ENCODE peak calls at places on chromosomes 2 and 18, in five cellular contexts. E, V, I, B and Z are unnamed samples. For H3K9me3, the result is how much of the 10 kb centered on the place peaks cover.

GRCh38 chr2:31008571-31009114 is 129.6 kb downstream of the GALNT14 start:
- DNase-seq in E (no peak), V (no peak), I (no peak), B (no peak), Z (no peak)

GRCh38 chr2:218465987-218466633 is 47.2 kb downstream of the VIL1 start:
- DNase-seq in E (peak), V (no peak), I (peak), B (peak), Z (no peak)

GRCh38 chr2:129233751-129234406 is 745.6 kb upstream of the RAB6C start:
- DNase-seq in E (peak), V (no peak), I (no peak), B (peak), Z (peak)

GRCh38 chr2:85706063-85706462 is 11.9 kb downstream of the GNLY start:
- DNase-seq in E (no peak), V (no peak), I (no peak), B (no peak), Z (no peak)

GRCh38 chr2:121532347-121532766 is 1.7 kb downstream of the RNU4ATAC start:
- DNase-seq in E (peak), V (no peak), I (no peak), B (peak), Z (no peak)

GRCh38 chr18:48975817-48976649 is 25.3 kb upstream of the SMAD7 start:
- DNase-seq in E (peak), V (peak), I (no peak), B (peak), Z (peak)

GRCh38 chr2:166916987-166917386 is 28.7 kb downstream of the XIRP2 start:
- DNase-seq in E (no peak), V (no peak), I (no peak), B (no peak), Z (no peak)

GRCh38 chr2:41903746-41904145 is 144.1 kb upstream of the PKDCC start:
- DNase-seq in E (no peak), V (no peak), I (no peak), B (peak), Z (no peak)

GRCh38 chr2:186695081-186695756 is 1.4 kb downstream of the FAM171B start:
- DNase-seq in E (peak), V (no peak), I (no peak), B (peak), Z (no peak)

GRCh38 chr2:38076250-38076709 is 329 bp upstream of the CYP1B1 start:
- DNase-seq in E (peak), V (peak), I (no peak), B (peak), Z (peak)

GRCh38 chr18:73842795-73843394 is 304.7 kb downstream of the FBXO15 start:
- DNase-seq in E (peak), V (peak), I (peak), B (peak), Z (no peak)

DNA sequence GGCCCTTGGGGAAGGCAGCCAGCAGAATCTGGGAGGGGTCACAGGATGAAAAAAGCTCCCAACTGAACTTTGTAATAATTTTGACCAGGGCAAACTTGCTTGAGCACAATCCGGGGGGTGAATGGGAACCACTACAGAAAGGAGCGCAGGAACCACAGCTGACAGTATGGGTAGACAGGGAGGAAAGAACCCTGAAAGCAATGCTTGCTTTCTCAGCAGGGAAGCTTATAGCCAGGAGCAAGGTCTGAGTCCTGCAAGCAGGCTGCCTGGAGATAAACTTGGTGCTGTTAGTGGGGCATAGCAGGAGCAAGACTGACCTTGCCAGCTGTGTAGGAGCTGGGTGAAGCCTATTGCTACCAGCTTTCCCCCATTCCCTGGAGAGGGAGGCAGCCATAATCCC is 195.2 kb downstream of the MTCL1 start:
- DNase-seq in E (no peak), V (no peak), I (no peak), B (no peak), Z (no peak)
- H3K9me3 ChIP-seq in E (under half), V (under half), I (under half), B (under half), Z (under half)

GRCh38 chr2:69615969-69616368 is 27.6 kb downstream of the AAK1 start:
- DNase-seq in E (no peak), V (no peak), I (no peak), B (no peak), Z (no peak)
- H3K9me3 ChIP-seq in E (under half), V (under half), I (under half), B (under half), Z (under half)

GRCh38 chr18:14936313-14936712 is 188.3 kb downstream of the ANKRD30B start:
- DNase-seq in E (no peak), V (no peak), I (no peak), B (no peak), Z (no peak)
- H3K9me3 ChIP-seq in E (under half), V (under half), I (under half), B (under half), Z (under half)

DNA sequence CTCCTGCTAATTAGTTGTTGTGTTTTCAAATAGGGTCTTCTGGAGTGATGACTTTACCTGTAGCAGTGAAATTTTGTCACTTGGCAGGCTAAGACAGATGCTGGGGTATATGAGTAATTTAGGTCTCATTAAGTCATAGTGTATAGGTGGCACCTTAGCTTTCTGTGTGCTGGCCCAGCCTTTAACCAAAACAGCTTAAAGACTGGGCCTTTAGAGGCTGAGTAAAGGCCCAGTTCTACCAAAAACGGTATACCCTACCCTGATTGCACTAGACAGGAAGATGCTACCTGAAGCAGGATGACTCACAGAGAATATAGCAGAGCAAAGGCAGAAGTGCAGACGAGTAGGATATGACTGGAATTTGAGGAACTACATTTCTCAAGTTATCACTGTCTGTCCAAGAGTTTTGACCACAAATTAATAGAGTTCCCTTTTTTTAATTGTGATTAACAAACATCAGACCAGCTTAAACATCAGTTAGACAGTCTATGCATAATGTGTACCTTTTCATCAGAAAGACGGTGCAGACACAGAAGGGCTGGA is 337.9 kb upstream of the SALL3 start:
- DNase-seq in E (no peak), V (no peak), I (no peak), B (no peak), Z (no peak)
- H3K9me3 ChIP-seq in E (under half), V (under half), I (under half), B (under half), Z (under half)

GRCh38 chr18:23273443-23273966 is 138.2 kb downstream of the CABLES1 start:
- DNase-seq in E (no peak), V (no peak), I (no peak), B (no peak), Z (no peak)

GRCh38 chr18:23270999-23271680 is 135.9 kb downstream of the CABLES1 start:
- DNase-seq in E (peak), V (no peak), I (no peak), B (peak), Z (no peak)

GRCh38 chr18:23269931-23270330 is 134.6 kb downstream of the CABLES1 start:
- DNase-seq in E (no peak), V (no peak), I (no peak), B (no peak), Z (no peak)

GRCh38 chr18:23274638-23275482 is 139.6 kb downstream of the CABLES1 start:
- DNase-seq in E (no peak), V (no peak), I (no peak), B (no peak), Z (no peak)

DNA sequence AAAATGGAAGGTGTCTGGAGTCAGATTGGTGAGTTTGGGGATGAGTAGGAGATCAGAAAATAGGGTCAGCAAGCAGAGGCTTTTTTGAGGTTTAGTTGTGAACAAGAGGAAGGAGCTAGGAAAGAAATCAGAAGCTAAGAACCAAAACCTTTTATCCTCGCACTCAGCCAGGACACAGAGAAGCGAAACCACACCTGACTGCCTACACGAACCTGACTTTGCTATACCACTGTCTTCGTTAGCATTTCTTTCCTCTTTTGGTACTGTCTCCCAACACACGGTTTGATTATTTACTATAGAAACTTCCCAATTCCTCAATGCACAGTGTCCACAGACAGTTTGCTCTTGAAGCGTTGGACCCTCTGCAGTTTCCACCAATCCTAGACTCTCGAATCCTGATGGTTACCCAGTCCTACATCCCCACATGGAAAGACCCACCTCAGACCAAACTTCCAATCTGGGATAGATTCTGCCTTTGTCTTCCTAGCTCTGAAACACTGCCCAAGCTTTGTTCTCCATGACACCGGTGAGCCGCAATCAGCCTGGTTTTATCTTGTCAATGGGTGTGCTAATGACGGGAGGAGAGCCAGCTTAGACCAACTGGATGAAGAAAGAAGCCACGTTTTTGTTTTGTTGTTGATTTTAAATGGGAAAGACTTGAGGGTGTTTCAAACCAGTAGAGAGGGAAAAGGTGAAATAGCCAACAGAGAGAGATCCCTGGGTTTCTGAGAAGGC is 137.4 kb downstream of the CABLES1 start:
- DNase-seq in E (no peak), V (no peak), I (no peak), B (no peak), Z (no peak)
- H3K9me3 ChIP-seq in E (under half), V (under half), I (under half), B (under half), Z (under half)